ENCODE peak calls at places on chromosomes 16 and 17, in four cellular contexts. One of them, this sample, is unnamed.

GRCh38 chr17:29833801-29834200 is 96.2 kb downstream of the SSH2 start:
- DNase-seq in H1: no peak
- DNase-seq in GM12878: no peak
- DNase-seq in HepG2: no peak
- DNase-seq in this sample: no peak

GRCh38 chr16:48592839-48593429 is 17.0 kb downstream of the N4BP1 start:
- DNase-seq in H1: no peak
- DNase-seq in HepG2: no peak
- DNase-seq in GM12878: no peak
- DNase-seq in this sample: no peak

GRCh38 chr17:58308173-58308984 is 20.2 kb downstream of the TSPOAP1 start:
- DNase-seq in H1: no peak
- DNase-seq in HepG2: peak
- DNase-seq in GM12878: no peak
- DNase-seq in this sample: no peak

GRCh38 chr16:1863681-1864460 is 8.1 kb downstream of the MEIOB start:
- DNase-seq in GM12878: no peak
- DNase-seq in HepG2: no peak
- DNase-seq in H1: no peak
- DNase-seq in this sample: no peak

GRCh38 chr17:17710728-17711541 is 29.7 kb downstream of the RAI1 start:
- DNase-seq in GM12878: no peak
- DNase-seq in HepG2: peak
- DNase-seq in H1: no peak
- DNase-seq in this sample: peak

GRCh38 chr17:72474740-72475477 is 354.1 kb downstream of the SOX9 start:
- DNase-seq in HepG2: no peak
- DNase-seq in GM12878: no peak
- DNase-seq in H1: no peak
- DNase-seq in this sample: no peak

GRCh38 chr17:4584835-4585187 is 482 bp downstream of the SMTNL2 start:
- DNase-seq in H1: no peak
- DNase-seq in GM12878: no peak
- DNase-seq in HepG2: no peak
- DNase-seq in this sample: no peak

GRCh38 chr16:51119576-51120288 is 31.3 kb downstream of the SALL1 start:
- DNase-seq in HepG2: peak
- DNase-seq in H1: no peak
- DNase-seq in GM12878: no peak
- DNase-seq in this sample: no peak

GRCh38 chr16:31436221-31437045 is 6.2 kb downstream of the ZNF843 start:
- DNase-seq in H1: no peak
- DNase-seq in GM12878: no peak
- DNase-seq in HepG2: no peak
- DNase-seq in this sample: no peak

GRCh38 chr17:75590314-75590761 is 2.7 kb downstream of the MYO15B start:
- DNase-seq in GM12878: no peak
- DNase-seq in H1: no peak
- DNase-seq in HepG2: no peak
- DNase-seq in this sample: no peak

GRCh38 chr16:3256876-3257465 is 538 bp upstream of the MEFV start:
- DNase-seq in HepG2: no peak
- DNase-seq in GM12878: no peak
- DNase-seq in H1: no peak
- DNase-seq in this sample: no peak

GRCh38 chr17:50290074-50290702 is 15.9 kb downstream of the TMEM92 start:
- DNase-seq in HepG2: no peak
- DNase-seq in GM12878: no peak
- DNase-seq in H1: no peak
- DNase-seq in this sample: no peak

GRCh38 chr16:27564226-27564625 is 14.3 kb downstream of the KATNIP start:
- DNase-seq in H1: no peak
- DNase-seq in GM12878: no peak
- DNase-seq in HepG2: no peak
- DNase-seq in this sample: no peak

GRCh38 chr17:66839616-66840015 is 4.7 kb downstream of the CACNG5 start:
- DNase-seq in HepG2: no peak
- DNase-seq in H1: no peak
- DNase-seq in GM12878: no peak
- DNase-seq in this sample: no peak

GRCh38 chr16:28131210-28131609 is 67.7 kb upstream of the GSG1L start:
- DNase-seq in H1: no peak
- DNase-seq in HepG2: no peak
- DNase-seq in GM12878: no peak
- DNase-seq in this sample: no peak

GRCh38 chr16:53809088-53809951 is 105.4 kb downstream of the FTO start:
- DNase-seq in H1: no peak
- DNase-seq in HepG2: no peak
- DNase-seq in GM12878: no peak
- DNase-seq in this sample: no peak

GRCh38 chr17:64765191-64765889 is 103.2 kb upstream of the SMURF2 start:
- DNase-seq in GM12878: no peak
- DNase-seq in H1: no peak
- DNase-seq in HepG2: no peak
- DNase-seq in this sample: peak

GRCh38 chr17:66964083-66964771 is at the start of gene CACNG4:
- DNase-seq in GM12878: no peak
- DNase-seq in H1: no peak
- DNase-seq in HepG2: no peak
- DNase-seq in this sample: peak

GRCh38 chr17:57949649-57950048 is 5.6 kb downstream of the CUEDC1 start:
- DNase-seq in HepG2: no peak
- DNase-seq in H1: no peak
- DNase-seq in GM12878: no peak
- DNase-seq in this sample: no peak

GRCh38 chr17:556431-556995 is 158.1 kb downstream of the VPS53 start:
- DNase-seq in H1: no peak
- DNase-seq in HepG2: no peak
- DNase-seq in GM12878: no peak
- DNase-seq in this sample: no peak

GRCh38 chr17:45584092-45585036 is 93.8 kb upstream of the PLEKHM1 start:
- DNase-seq in H1: no peak
- DNase-seq in HepG2: peak
- DNase-seq in GM12878: no peak
- DNase-seq in this sample: peak

GRCh38 chr16:819336-819735 is 18.8 kb upstream of the GNG13 start:
- DNase-seq in H1: no peak
- DNase-seq in GM12878: no peak
- DNase-seq in HepG2: no peak
- DNase-seq in this sample: no peak

GRCh38 chr17:45752246-45752645 is 31.9 kb upstream of the CRHR1 start:
- DNase-seq in H1: no peak
- DNase-seq in HepG2: no peak
- DNase-seq in GM12878: no peak
- DNase-seq in this sample: no peak

GRCh38 chr17:57927048-57927723 is 28.0 kb downstream of the CUEDC1 start:
- DNase-seq in GM12878: no peak
- DNase-seq in HepG2: no peak
- DNase-seq in H1: no peak
- DNase-seq in this sample: no peak

GRCh38 chr16:68234188-68235104 is 1.5 kb downstream of the ESRP2 start:
- DNase-seq in GM12878: no peak
- DNase-seq in HepG2: peak
- DNase-seq in H1: no peak
- DNase-seq in this sample: no peak

GRCh38 chr17:15777717-15778116 is 45.6 kb downstream of the TBC1D26 start:
- DNase-seq in HepG2: no peak
- DNase-seq in H1: no peak
- DNase-seq in GM12878: no peak
- DNase-seq in this sample: no peak

GRCh38 chr16:35798885-35799426 is 2339.5 kb downstream of the TP53TG3F start:
- DNase-seq in HepG2: no peak
- DNase-seq in GM12878: no peak
- DNase-seq in H1: no peak
- DNase-seq in this sample: no peak

GRCh38 chr16:21076186-21076883 is 74.3 kb downstream of the DNAH3 start:
- DNase-seq in GM12878: no peak
- DNase-seq in H1: no peak
- DNase-seq in HepG2: peak
- DNase-seq in this sample: no peak

GRCh38 chr17:47707056-47707791 is 13.3 kb downstream of the TBKBP1 start:
- DNase-seq in H1: no peak
- DNase-seq in GM12878: no peak
- DNase-seq in HepG2: peak
- DNase-seq in this sample: no peak

GRCh38 chr16:30621765-30622164 is 11.6 kb upstream of the ZNF689 start:
- DNase-seq in HepG2: no peak
- DNase-seq in H1: no peak
- DNase-seq in GM12878: no peak
- DNase-seq in this sample: no peak

GRCh38 chr17:64259922-64260321 is 3.1 kb downstream of the TEX2 start:
- DNase-seq in HepG2: no peak
- DNase-seq in GM12878: no peak
- DNase-seq in H1: no peak
- DNase-seq in this sample: no peak

GRCh38 chr17:50114401-50114800 is 15.6 kb downstream of the SAMD14 start:
- DNase-seq in GM12878: no peak
- DNase-seq in HepG2: no peak
- DNase-seq in H1: no peak
- DNase-seq in this sample: no peak

GRCh38 chr16:424623-425081 is 797 bp upstream of the RAB11FIP3 start:
- DNase-seq in H1: no peak
- DNase-seq in HepG2: no peak
- DNase-seq in GM12878: no peak
- DNase-seq in this sample: no peak

GRCh38 chr16:23290189-23291062 is 11.7 kb upstream of the SCNN1B start:
- DNase-seq in HepG2: no peak
- DNase-seq in H1: no peak
- DNase-seq in GM12878: no peak
- DNase-seq in this sample: no peak

GRCh38 chr16:71894229-71894920 is 956 bp upstream of the IST1 start:
- DNase-seq in HepG2: peak
- DNase-seq in GM12878: no peak
- DNase-seq in H1: peak
- DNase-seq in this sample: no peak

GRCh38 chr17:78129385-78130079 is 977 bp upstream of the TMC6 start:
- DNase-seq in GM12878: no peak
- DNase-seq in HepG2: no peak
- DNase-seq in H1: no peak
- DNase-seq in this sample: no peak

GRCh38 chr17:38943607-38944006 is 18.2 kb downstream of the LASP1NB start:
- DNase-seq in GM12878: no peak
- DNase-seq in HepG2: no peak
- DNase-seq in H1: no peak
- DNase-seq in this sample: no peak

GRCh38 chr17:37284198-37284597 is 91.6 kb upstream of the C17orf78 start:
- DNase-seq in GM12878: no peak
- DNase-seq in HepG2: no peak
- DNase-seq in H1: no peak
- DNase-seq in this sample: no peak

GRCh38 chr16:86799367-86799766 is 221.0 kb downstream of the FOXL1 start:
- DNase-seq in H1: no peak
- DNase-seq in HepG2: no peak
- DNase-seq in GM12878: no peak
- DNase-seq in this sample: no peak

GRCh38 chr16:86802013-86802412 is 223.7 kb downstream of the FOXL1 start:
- DNase-seq in H1: no peak
- DNase-seq in HepG2: no peak
- DNase-seq in GM12878: no peak
- DNase-seq in this sample: no peak

GRCh38 chr16:86797700-86798099 is 219.4 kb downstream of the FOXL1 start:
- DNase-seq in HepG2: no peak
- DNase-seq in H1: no peak
- DNase-seq in GM12878: no peak
- DNase-seq in this sample: no peak

GRCh38 chr16:86800914-86801313 is 222.6 kb downstream of the FOXL1 start:
- DNase-seq in H1: peak
- DNase-seq in HepG2: no peak
- DNase-seq in GM12878: no peak
- DNase-seq in this sample: no peak

GRCh38 chr16:86798247-86799041 is 220.1 kb downstream of the FOXL1 start:
- DNase-seq in H1: no peak
- DNase-seq in HepG2: no peak
- DNase-seq in GM12878: no peak
- DNase-seq in this sample: no peak
- TF ChIP-seq SP1 in H1: no peak
- TF ChIP-seq SP1 in HepG2: no peak
- TF ChIP-seq SP1 in GM12878: no peak
- TF ChIP-seq SP1 in this sample: no peak

DNA sequence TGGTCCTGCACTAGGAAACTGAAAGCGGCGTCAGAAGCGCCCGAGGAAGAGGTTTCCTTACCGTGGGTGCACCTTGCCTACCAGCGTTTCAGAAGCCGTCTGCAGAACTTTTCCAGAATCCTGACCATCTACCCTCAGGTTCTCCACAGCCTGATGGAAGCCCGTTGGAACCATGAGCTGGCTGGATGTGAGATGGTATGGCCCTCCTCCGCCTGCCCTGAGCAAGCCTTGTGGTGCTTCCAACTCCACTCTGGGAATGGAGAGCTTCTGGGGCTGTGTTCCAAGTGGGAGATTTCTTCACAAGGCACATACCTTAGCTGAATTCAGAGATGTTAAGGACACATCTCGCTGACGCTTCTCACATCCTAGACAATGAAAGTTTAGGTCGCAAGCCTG is 51.8 kb upstream of the ENDOV start:
- DNase-seq in H1: no peak
- DNase-seq in HepG2: no peak
- DNase-seq in GM12878: no peak
- DNase-seq in this sample: no peak
- TF ChIP-seq TAF1 in H1: no peak
- TF ChIP-seq TAF1 in HepG2: no peak
- TF ChIP-seq TAF1 in GM12878: no peak
- TF ChIP-seq TAF1 in this sample: no peak

GRCh38 chr17:11264183-11264871 is 23.3 kb downstream of the SHISA6 start:
- DNase-seq in GM12878: no peak
- DNase-seq in HepG2: peak
- DNase-seq in H1: no peak
- DNase-seq in this sample: peak
- TF ChIP-seq SP1 in GM12878: no peak
- TF ChIP-seq SP1 in HepG2: no peak
- TF ChIP-seq SP1 in H1: no peak
- TF ChIP-seq SP1 in this sample: no peak

DNA sequence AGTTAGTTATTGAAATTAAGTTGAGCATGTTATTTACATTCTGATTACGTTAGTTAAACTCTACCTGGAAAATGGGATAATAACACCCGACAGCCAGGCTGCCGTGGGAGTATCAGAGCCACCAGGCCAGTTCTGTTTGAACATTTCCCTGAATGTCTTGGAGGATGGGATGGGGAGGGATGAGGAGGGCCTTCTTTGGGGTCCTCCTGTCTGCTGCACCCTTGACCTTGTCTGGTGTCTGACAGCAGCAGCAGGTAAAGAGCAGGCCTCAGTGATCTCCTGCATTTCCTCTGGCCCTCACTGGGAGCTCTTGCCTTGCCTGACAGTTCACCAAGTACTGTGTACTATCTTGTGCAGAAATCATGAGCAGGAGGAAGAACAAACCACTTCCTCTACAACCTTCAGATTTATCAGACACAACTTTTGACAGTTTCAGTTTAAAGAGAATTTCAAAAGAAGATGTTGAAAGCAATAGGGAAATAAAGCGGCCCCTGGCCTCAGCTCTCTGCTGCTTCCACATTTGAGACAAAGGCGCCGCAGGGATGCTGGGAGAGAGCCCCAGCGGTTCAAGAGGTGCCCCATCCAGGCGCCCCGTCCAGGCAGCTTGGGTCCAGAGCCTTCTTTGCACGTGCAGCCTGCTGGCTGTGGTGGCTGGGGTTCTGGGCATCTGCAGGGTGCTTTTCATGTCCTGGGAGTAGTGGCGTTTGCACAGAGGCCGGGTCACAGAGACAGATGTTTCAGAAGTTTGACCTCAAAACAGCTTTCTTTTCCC is 25.3 kb downstream of the CMIP start:
- DNase-seq in HepG2: no peak
- DNase-seq in H1: no peak
- DNase-seq in GM12878: peak
- DNase-seq in this sample: peak
- TF ChIP-seq TAF1 in HepG2: no peak
- TF ChIP-seq TAF1 in H1: no peak
- TF ChIP-seq TAF1 in GM12878: no peak
- TF ChIP-seq TAF1 in this sample: no peak

This sample was measured in K562.